ENCODE peak calls at places on chromosomes 13 and 19, in seven cellular contexts. Z is K562, K is HCT116, H is SK-N-SH, O is Panc1, R is H1, T is HepG2. N is an unnamed sample.

GRCh38 chr13:105336706-105337582 is 1198.5 kb downstream of the EFNB2 start:
- DNase-seq in Z (no peak), K (no peak), H (no peak), O (no peak), R (no peak), T (no peak), N (no peak)

GRCh38 chr13:43908156-43909126 is 28.7 kb downstream of the LACC1 start:
- DNase-seq in Z (peak; percentile 8), K (peak; percentile 37), H (peak; percentile 36), O (peak; percentile 5), R (no peak), T (peak; percentile 20), N (no peak)

GRCh38 chr13:42753697-42754096 is 27.7 kb upstream of the FAM216B start:
- DNase-seq in Z (no peak), K (no peak), H (no peak), O (no peak), R (no peak), T (no peak), N (no peak)

GRCh38 chr13:46605824-46606554 is 53.0 kb downstream of the LRCH1 start:
- DNase-seq in Z (no peak), K (no peak), H (no peak), O (no peak), R (no peak), T (no peak), N (peak; percentile 77)

GRCh38 chr13:100314132-100314910 is 225.4 kb downstream of the PCCA start:
- DNase-seq in Z (no peak), K (no peak), H (no peak), O (no peak), R (no peak), T (peak; percentile 96), N (no peak)

GRCh38 chr13:111950697-111951096 is 116.3 kb upstream of the SOX1 start:
- DNase-seq in Z (no peak), K (no peak), H (no peak), O (no peak), R (no peak), T (no peak), N (no peak)

GRCh38 chr19:40054632-40055031 is 1.4 kb downstream of the ZNF780B start:
- DNase-seq in Z (peak; percentile 28), K (no peak), H (peak; percentile 7), O (no peak), R (no peak), T (no peak), N (no peak)

GRCh38 chr13:40776681-40777165 is 5.7 kb upstream of the MRPS31 start:
- DNase-seq in Z (peak; percentile 32), K (no peak), H (no peak), O (no peak), R (no peak), T (no peak), N (no peak)

GRCh38 chr19:40191836-40192646 is 815 bp downstream of the MAP3K10 start:
- DNase-seq in Z (peak; percentile 68), K (no peak), H (peak; percentile 88), O (no peak), R (peak; percentile 83), T (no peak), N (no peak)

GRCh38 chr19:33221641-33222040 is 4.0 kb downstream of the SLC7A10 start:
- DNase-seq in Z (no peak), K (no peak), H (no peak), O (no peak), R (no peak), T (no peak), N (no peak)

GRCh38 chr19:38404858-38405257 is 2.0 kb downstream of the FAM98C start:
- DNase-seq in Z (no peak), K (no peak), H (no peak), O (no peak), R (no peak), T (no peak), N (no peak)

GRCh38 chr13:99496322-99497142 is 4.7 kb upstream of the TM9SF2 start:
- DNase-seq in Z (peak; percentile 82), K (peak; percentile 36), H (no peak), O (peak; percentile 72), R (no peak), T (peak; percentile 98), N (peak; percentile 75)

GRCh38 chr13:58619396-58620113 is 988.0 kb downstream of the PCDH17 start:
- DNase-seq in Z (no peak), K (no peak), H (peak; percentile 60), O (no peak), R (no peak), T (no peak), N (no peak)

GRCh38 chr13:109226631-109227030 is 559.8 kb downstream of the IRS2 start:
- DNase-seq in Z (no peak), K (no peak), H (no peak), O (no peak), R (no peak), T (no peak), N (no peak)

GRCh38 chr13:37709318-37709717 is 110.8 kb upstream of the POSTN start:
- DNase-seq in Z (no peak), K (no peak), H (no peak), O (no peak), R (no peak), T (no peak), N (no peak)

GRCh38 chr13:85828094-85828684 is 29.0 kb upstream of the SLITRK6 start:
- DNase-seq in Z (peak; percentile 6), K (peak; percentile 13), H (peak; percentile 6), O (no peak), R (no peak), T (peak; percentile 6), N (no peak)

GRCh38 chr19:3508771-3509535 is 2.8 kb downstream of the FZR1 start:
- DNase-seq in Z (peak; percentile 25), K (no peak), H (no peak), O (no peak), R (no peak), T (no peak), N (no peak)

GRCh38 chr19:47195462-47195861 is 35.5 kb downstream of the BBC3 start:
- DNase-seq in Z (no peak), K (no peak), H (no peak), O (no peak), R (no peak), T (no peak), N (no peak)

GRCh38 chr19:17576758-17577532 is 21.5 kb downstream of the COLGALT1 start:
- DNase-seq in Z (peak; percentile 98), K (peak; percentile 87), H (peak; percentile 61), O (no peak), R (peak; percentile 98), T (no peak), N (no peak)

GRCh38 chr13:51444922-51445321 is 7.9 kb downstream of the INTS6 start:
- DNase-seq in Z (no peak), K (peak; percentile 15), H (peak; percentile 29), O (no peak), R (no peak), T (no peak), N (no peak)

GRCh38 chr19:33831835-33832234 is 35.2 kb downstream of the KCTD15 start:
- DNase-seq in Z (no peak), K (no peak), H (peak; percentile 30), O (no peak), R (no peak), T (no peak), N (no peak)

GRCh38 chr13:45718063-45718462 is 15.9 kb downstream of the CBY2 start:
- DNase-seq in Z (peak; percentile 21), K (peak; percentile 8), H (peak; percentile 48), O (no peak), R (no peak), T (peak; percentile 13), N (no peak)

GRCh38 chr13:75263741-75264407 is 218.1 kb downstream of the TBC1D4 start:
- DNase-seq in Z (no peak), K (no peak), H (no peak), O (no peak), R (no peak), T (no peak), N (no peak)

GRCh38 chr19:5229778-5230165 is 110.8 kb downstream of the PTPRS start:
- DNase-seq in Z (no peak), K (no peak), H (no peak), O (no peak), R (no peak), T (no peak), N (no peak)

GRCh38 chr19:5234412-5234811 is 106.2 kb downstream of the PTPRS start:
- DNase-seq in Z (no peak), K (no peak), H (no peak), O (no peak), R (no peak), T (no peak), N (no peak)

GRCh38 chr19:5232798-5233505 is 107.7 kb downstream of the PTPRS start:
- DNase-seq in Z (no peak), K (no peak), H (no peak), O (no peak), R (no peak), T (no peak), N (no peak)

GRCh38 chr19:5230730-5231555 is 109.7 kb downstream of the PTPRS start:
- DNase-seq in Z (no peak), K (no peak), H (no peak), O (no peak), R (no peak), T (no peak), N (no peak)

GRCh38 chr19:5231857-5232503 is 108.6 kb downstream of the PTPRS start:
- DNase-seq in Z (no peak), K (no peak), H (no peak), O (no peak), R (no peak), T (no peak), N (no peak)
- TF ChIP-seq SIN3A in Z (no peak), K (no peak), H (no peak), O (no peak), R (no peak), T (no peak), N (no peak)

DNA sequence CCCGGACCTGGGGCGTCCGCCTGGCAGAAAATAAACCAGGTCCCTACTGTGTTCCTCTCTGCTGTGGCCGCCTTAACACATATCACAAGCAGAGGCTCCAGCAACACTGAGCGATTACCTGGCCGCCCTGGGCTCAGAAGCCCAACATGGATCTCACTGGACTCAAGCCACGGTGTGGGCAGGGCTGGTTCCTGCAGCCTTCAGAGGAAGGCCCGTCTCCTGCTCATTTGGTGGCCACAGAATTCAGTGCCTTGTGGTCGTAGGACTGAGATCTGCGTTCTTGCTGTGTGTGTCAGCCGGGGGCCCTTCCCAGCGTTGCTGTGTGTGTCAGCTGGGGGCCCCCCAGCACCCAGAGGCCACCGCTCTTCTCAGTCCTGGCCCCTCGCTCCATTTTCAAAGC is 30.2 kb downstream of the C2CD4C start:
- DNase-seq in Z (no peak), K (no peak), H (no peak), O (no peak), R (no peak), T (no peak), N (no peak)
- TF ChIP-seq SIN3A in Z (no peak), K (no peak), H (no peak), O (no peak), R (no peak), T (no peak), N (no peak)

GRCh38 chr19:29378126-29378525 is 147.7 kb upstream of the VSTM2B start:
- DNase-seq in Z (no peak), K (no peak), H (no peak), O (no peak), R (peak; percentile 10), T (no peak), N (no peak)
- TF ChIP-seq SIN3A in Z (no peak), K (no peak), H (no peak), O (no peak), R (no peak), T (no peak), N (no peak)

DNA sequence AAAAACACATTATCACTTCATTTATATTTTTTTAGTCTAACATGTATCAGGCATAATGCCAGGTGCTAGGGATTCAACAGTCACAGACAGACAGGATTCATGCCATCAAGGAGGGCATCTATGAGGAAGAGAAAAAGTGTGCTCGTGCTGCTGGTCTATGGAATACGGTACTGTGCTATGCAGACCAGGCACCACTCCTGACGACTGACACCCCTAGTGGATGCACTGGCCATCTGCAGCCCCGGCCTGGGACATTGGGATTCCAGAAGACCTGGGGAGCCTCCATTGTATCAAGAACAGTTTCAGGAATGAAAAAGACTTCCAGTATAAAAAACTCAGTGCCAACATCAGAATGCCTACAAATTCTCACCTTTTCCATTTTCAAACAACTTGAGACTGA is 94.0 kb downstream of the KLF12 start:
- DNase-seq in Z (peak; percentile 14), K (peak; percentile 49), H (peak; percentile 55), O (peak; percentile 18), R (peak; percentile 81), T (peak; percentile 49), N (no peak)
- TF ChIP-seq SIN3A in Z (no peak), K (no peak), H (no peak), O (no peak), R (no peak), T (no peak), N (no peak)

N was measured in GM12878.